ENCODE peak calls at places on chromosome 13, in seven cellular contexts. One of them, this sample, is unnamed.

GRCh38 chr13:23789576-23790346 is 99.4 kb downstream of the MIPEP start:
- DNase-seq in neural crest cell: no peak
- DNase-seq in T-helper 2 cell: no peak
- DNase-seq in AG09309: no peak
- DNase-seq in left cardiac atrium: no peak
- DNase-seq in stimulated activated CD8-positive, alpha-beta memory T cell treated with anti-CD3 and anti-CD28 coated beads, Interleukin-2, amount 100 ng/mL, for 1 hour: no peak
- DNase-seq in Peyer's patch: no peak
- DNase-seq in this sample: no peak

GRCh38 chr13:30847697-30848307 is 58.3 kb upstream of the MEDAG start:
- DNase-seq in neural crest cell: no peak
- DNase-seq in T-helper 2 cell: peak
- DNase-seq in AG09309: peak
- DNase-seq in left cardiac atrium: no peak
- DNase-seq in stimulated activated CD8-positive, alpha-beta memory T cell treated with anti-CD3 and anti-CD28 coated beads, Interleukin-2, amount 100 ng/mL, for 1 hour: no peak
- DNase-seq in Peyer's patch: no peak
- DNase-seq in this sample: no peak

GRCh38 chr13:96533408-96533807 is 443.5 kb downstream of the HS6ST3 start:
- DNase-seq in neural crest cell: no peak
- DNase-seq in T-helper 2 cell: no peak
- DNase-seq in AG09309: no peak
- DNase-seq in left cardiac atrium: no peak
- DNase-seq in stimulated activated CD8-positive, alpha-beta memory T cell treated with anti-CD3 and anti-CD28 coated beads, Interleukin-2, amount 100 ng/mL, for 1 hour: no peak
- DNase-seq in Peyer's patch: no peak
- DNase-seq in this sample: no peak

GRCh38 chr13:80436571-80437169 is 95.7 kb upstream of the SPRY2 start:
- DNase-seq in neural crest cell: no peak
- DNase-seq in T-helper 2 cell: no peak
- DNase-seq in AG09309: no peak
- DNase-seq in left cardiac atrium: no peak
- DNase-seq in stimulated activated CD8-positive, alpha-beta memory T cell treated with anti-CD3 and anti-CD28 coated beads, Interleukin-2, amount 100 ng/mL, for 1 hour: no peak
- DNase-seq in Peyer's patch: no peak
- DNase-seq in this sample: no peak

GRCh38 chr13:42484396-42484795 is 89.6 kb upstream of the TNFSF11 start:
- DNase-seq in neural crest cell: no peak
- DNase-seq in T-helper 2 cell: no peak
- DNase-seq in AG09309: no peak
- DNase-seq in left cardiac atrium: no peak
- DNase-seq in stimulated activated CD8-positive, alpha-beta memory T cell treated with anti-CD3 and anti-CD28 coated beads, Interleukin-2, amount 100 ng/mL, for 1 hour: no peak
- DNase-seq in Peyer's patch: no peak
- DNase-seq in this sample: no peak

GRCh38 chr13:75368167-75368566 is 113.8 kb downstream of the TBC1D4 start:
- DNase-seq in neural crest cell: no peak
- DNase-seq in T-helper 2 cell: no peak
- DNase-seq in AG09309: peak
- DNase-seq in left cardiac atrium: peak
- DNase-seq in stimulated activated CD8-positive, alpha-beta memory T cell treated with anti-CD3 and anti-CD28 coated beads, Interleukin-2, amount 100 ng/mL, for 1 hour: no peak
- DNase-seq in Peyer's patch: no peak
- DNase-seq in this sample: no peak

GRCh38 chr13:113641426-113641825 is 16.6 kb downstream of the ATP4B start:
- DNase-seq in neural crest cell: no peak
- DNase-seq in T-helper 2 cell: no peak
- DNase-seq in AG09309: no peak
- DNase-seq in left cardiac atrium: no peak
- DNase-seq in stimulated activated CD8-positive, alpha-beta memory T cell treated with anti-CD3 and anti-CD28 coated beads, Interleukin-2, amount 100 ng/mL, for 1 hour: no peak
- DNase-seq in Peyer's patch: peak
- DNase-seq in this sample: no peak

GRCh38 chr13:95156208-95156607 is 145.0 kb downstream of the ABCC4 start:
- DNase-seq in neural crest cell: no peak
- DNase-seq in T-helper 2 cell: peak
- DNase-seq in AG09309: no peak
- DNase-seq in left cardiac atrium: no peak
- DNase-seq in stimulated activated CD8-positive, alpha-beta memory T cell treated with anti-CD3 and anti-CD28 coated beads, Interleukin-2, amount 100 ng/mL, for 1 hour: no peak
- DNase-seq in Peyer's patch: no peak
- DNase-seq in this sample: no peak

GRCh38 chr13:79767126-79767525 is 286.2 kb downstream of the NDFIP2 start:
- DNase-seq in neural crest cell: no peak
- DNase-seq in T-helper 2 cell: no peak
- DNase-seq in AG09309: no peak
- DNase-seq in left cardiac atrium: no peak
- DNase-seq in stimulated activated CD8-positive, alpha-beta memory T cell treated with anti-CD3 and anti-CD28 coated beads, Interleukin-2, amount 100 ng/mL, for 1 hour: no peak
- DNase-seq in Peyer's patch: no peak
- DNase-seq in this sample: no peak

GRCh38 chr13:51453308-51453958 is 597 bp upstream of the INTS6 start:
- DNase-seq in neural crest cell: no peak
- DNase-seq in T-helper 2 cell: peak
- DNase-seq in AG09309: no peak
- DNase-seq in left cardiac atrium: peak
- DNase-seq in stimulated activated CD8-positive, alpha-beta memory T cell treated with anti-CD3 and anti-CD28 coated beads, Interleukin-2, amount 100 ng/mL, for 1 hour: peak
- DNase-seq in Peyer's patch: peak
- DNase-seq in this sample: peak

GRCh38 chr13:78786399-78786879 is 127.5 kb upstream of the OBI1 start:
- DNase-seq in neural crest cell: no peak
- DNase-seq in T-helper 2 cell: no peak
- DNase-seq in AG09309: no peak
- DNase-seq in left cardiac atrium: no peak
- DNase-seq in stimulated activated CD8-positive, alpha-beta memory T cell treated with anti-CD3 and anti-CD28 coated beads, Interleukin-2, amount 100 ng/mL, for 1 hour: no peak
- DNase-seq in Peyer's patch: no peak
- DNase-seq in this sample: no peak

GRCh38 chr13:51608857-51609406 is 24.7 kb downstream of the WDFY2 start:
- DNase-seq in neural crest cell: no peak
- DNase-seq in T-helper 2 cell: no peak
- DNase-seq in AG09309: no peak
- DNase-seq in left cardiac atrium: no peak
- DNase-seq in stimulated activated CD8-positive, alpha-beta memory T cell treated with anti-CD3 and anti-CD28 coated beads, Interleukin-2, amount 100 ng/mL, for 1 hour: no peak
- DNase-seq in Peyer's patch: no peak
- DNase-seq in this sample: no peak

GRCh38 chr13:84570831-84571230 is 688.6 kb upstream of the SLITRK1 start:
- DNase-seq in neural crest cell: no peak
- DNase-seq in T-helper 2 cell: no peak
- DNase-seq in AG09309: no peak
- DNase-seq in left cardiac atrium: no peak
- DNase-seq in stimulated activated CD8-positive, alpha-beta memory T cell treated with anti-CD3 and anti-CD28 coated beads, Interleukin-2, amount 100 ng/mL, for 1 hour: no peak
- DNase-seq in Peyer's patch: no peak
- DNase-seq in this sample: no peak

GRCh38 chr13:30186644-30187431 is 120.5 kb downstream of the KATNAL1 start:
- DNase-seq in neural crest cell: no peak
- DNase-seq in T-helper 2 cell: no peak
- DNase-seq in AG09309: no peak
- DNase-seq in left cardiac atrium: no peak
- DNase-seq in stimulated activated CD8-positive, alpha-beta memory T cell treated with anti-CD3 and anti-CD28 coated beads, Interleukin-2, amount 100 ng/mL, for 1 hour: no peak
- DNase-seq in Peyer's patch: no peak
- DNase-seq in this sample: no peak

GRCh38 chr13:107713314-107713713 is 502.0 kb downstream of the LIG4 start:
- DNase-seq in neural crest cell: no peak
- DNase-seq in T-helper 2 cell: no peak
- DNase-seq in AG09309: no peak
- DNase-seq in left cardiac atrium: no peak
- DNase-seq in stimulated activated CD8-positive, alpha-beta memory T cell treated with anti-CD3 and anti-CD28 coated beads, Interleukin-2, amount 100 ng/mL, for 1 hour: no peak
- DNase-seq in Peyer's patch: no peak
- DNase-seq in this sample: no peak